ENCODE peak calls at places on chromosomes 6 and 20, in four cellular contexts. R, S, M and E are unnamed samples. For H3K4me1, the result is how much of the 10 kb centered on the place peaks cover.

GRCh38 chr20:40564997-40565680 is 123.9 kb downstream of the MAFB start:
- DNase-seq in R (no peak), S (no peak), M (no peak), E (no peak)

GRCh38 chr6:5294392-5295211 is 33.3 kb downstream of the FARS2 start:
- DNase-seq in R (no peak), S (no peak), M (no peak), E (no peak)

GRCh38 chr6:156016186-156016976 is 560.7 kb upstream of the NOX3 start:
- DNase-seq in R (no peak), S (no peak), M (no peak), E (no peak)

GRCh38 chr20:25529295-25529951 is 55.9 kb downstream of the NINL start:
- DNase-seq in R (no peak), S (no peak), M (no peak), E (no peak)

GRCh38 chr6:125586074-125586473 is 163.4 kb upstream of the HEY2 start:
- DNase-seq in R (no peak), S (no peak), M (no peak), E (no peak)

GRCh38 chr6:14170128-14170527 is 52.6 kb downstream of the CD83 start:
- DNase-seq in R (no peak), S (no peak), M (no peak), E (no peak)

GRCh38 chr6:142700032-142700431 is 244.9 kb downstream of the HIVEP2 start:
- DNase-seq in R (no peak), S (no peak), M (no peak), E (no peak)

GRCh38 chr20:37007898-37008649 is 56.6 kb upstream of the SAMHD1 start:
- DNase-seq in R (no peak), S (peak), M (no peak), E (no peak)

GRCh38 chr6:28643017-28643740 is 117.5 kb downstream of the GPX5 start:
- DNase-seq in R (peak), S (peak), M (peak), E (peak)

GRCh38 chr6:17820055-17820454 is 113.3 kb upstream of the NUP153 start:
- DNase-seq in R (no peak), S (peak), M (no peak), E (peak)

GRCh38 chr6:13273931-13274706 is 54.2 kb downstream of the TBC1D7 start:
- DNase-seq in R (peak), S (no peak), M (no peak), E (no peak)

DNA sequence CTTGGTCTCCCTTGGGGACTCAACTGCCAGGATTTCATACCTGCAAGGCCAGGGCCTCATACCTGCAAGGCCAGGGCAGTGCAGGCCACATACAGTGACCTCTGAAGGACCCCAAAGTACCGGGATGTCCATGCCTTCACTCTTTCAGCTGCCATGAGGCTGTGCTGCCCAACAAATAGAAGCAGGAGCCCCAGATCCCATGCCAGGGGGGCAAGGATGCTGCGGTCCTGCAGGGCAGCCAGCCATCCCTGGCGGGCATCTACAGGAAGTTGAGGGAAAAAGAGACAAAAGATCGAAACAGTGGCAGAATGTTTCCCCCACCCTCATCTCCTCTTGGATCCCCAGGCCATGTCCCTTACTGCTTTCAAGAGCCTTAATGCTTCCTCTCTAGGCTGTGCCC is 799 bp downstream of the NRM start:
- DNase-seq in R (no peak), S (no peak), M (no peak), E (no peak)
- H3K4me1 ChIP-seq in R (under half), S (half or more), M (under half), E (under half)

GRCh38 chr6:169557887-169558286 is 143.9 kb downstream of the WDR27 start:
- DNase-seq in R (no peak), S (no peak), M (no peak), E (no peak)
- TF ChIP-seq CREB1 in R (no peak), S (no peak), M (no peak), E (no peak)

DNA sequence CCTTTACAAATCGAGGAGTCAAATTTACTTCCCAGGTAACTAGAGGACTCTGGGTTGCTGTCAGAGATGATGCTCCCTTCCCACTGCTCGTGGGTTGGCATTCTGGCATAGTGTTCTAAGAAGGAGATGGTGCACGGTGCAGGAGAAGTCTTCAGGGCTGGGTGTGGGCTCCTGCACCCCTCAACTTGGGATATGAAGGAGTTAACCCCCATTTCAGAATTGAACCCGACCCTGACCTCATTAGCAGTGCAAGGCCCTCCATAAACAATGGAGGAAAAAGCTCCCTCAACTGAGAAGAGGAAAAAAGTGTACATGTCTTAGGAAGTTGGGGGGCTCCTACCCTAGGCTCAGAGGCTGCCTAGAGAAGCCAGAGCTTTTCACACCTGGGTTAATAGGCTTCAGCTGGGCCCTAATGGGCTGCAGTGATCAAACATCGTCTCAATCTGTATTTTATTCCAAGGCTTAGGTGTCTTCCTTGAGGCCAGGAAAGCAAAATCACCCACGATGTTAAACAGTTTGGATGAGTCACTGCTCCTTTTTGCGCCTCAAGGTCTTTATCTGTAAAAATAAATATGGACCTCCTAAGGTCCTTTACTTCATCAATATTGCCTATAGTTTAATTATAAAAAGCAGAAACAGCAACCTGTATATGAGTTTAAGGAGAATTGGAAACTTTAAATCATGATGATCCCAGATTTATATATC is 29.4 kb downstream of the TFAP2B start:
- DNase-seq in R (no peak), S (no peak), M (no peak), E (no peak)
- TF ChIP-seq EZH2 in R (no peak), S (no peak), M (no peak), E (peak)

DNA sequence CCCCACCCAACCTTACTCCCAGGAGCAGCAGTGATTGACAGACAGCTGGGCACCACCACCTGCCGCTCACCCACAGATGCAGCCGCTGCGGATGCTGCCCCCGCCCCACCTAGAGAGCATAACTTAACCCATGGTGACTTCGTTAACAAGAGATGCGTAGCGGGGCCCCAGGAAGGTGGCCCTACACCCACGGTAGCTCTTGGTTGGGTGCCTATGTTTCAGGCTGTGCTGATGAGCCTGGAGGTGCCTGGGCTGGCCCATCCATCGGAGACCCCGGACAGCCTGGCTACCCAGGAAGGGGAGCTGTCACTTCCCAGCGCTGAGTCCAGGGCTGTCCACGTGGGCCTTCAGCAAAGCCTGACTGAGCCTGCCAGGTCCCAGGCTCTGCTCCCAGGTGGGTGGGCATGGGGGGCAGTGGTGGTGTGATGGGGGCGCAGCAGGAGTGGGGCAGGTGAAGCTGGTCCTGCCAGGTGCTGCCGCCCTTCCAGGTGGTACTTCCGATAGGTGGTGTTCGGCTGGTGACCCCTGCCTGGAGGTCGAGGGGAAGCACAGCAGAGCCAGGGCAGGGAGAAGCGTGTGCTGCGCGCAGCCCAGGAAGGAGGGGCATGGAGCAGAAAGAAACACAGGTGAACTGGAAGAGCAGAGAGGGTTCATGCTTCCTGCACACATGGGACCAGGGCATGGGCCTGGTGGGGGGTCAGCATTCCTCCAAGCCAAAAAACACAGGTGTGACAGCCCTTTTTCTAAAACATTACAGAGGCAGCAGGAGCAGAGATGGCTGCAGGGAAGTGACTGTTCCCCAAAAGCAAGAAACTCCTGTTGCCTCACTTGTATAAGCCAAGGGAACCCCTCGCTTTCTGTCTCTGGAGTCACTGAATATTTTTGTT is 56.9 kb downstream of the SYNJ2 start:
- DNase-seq in R (no peak), S (no peak), M (no peak), E (no peak)
- H3K4me1 ChIP-seq in R (under half), S (half or more), M (under half), E (under half)